ENCODE peak calls at places on chromosomes 1 and 21, in six cellular contexts. G is GM23338; O is CD8-positive, alpha-beta T cell; J is endothelial cell of umbilical vein; V is tibial artery; H is left ventricle myocardium inferior. W is an unnamed sample.

GRCh38 chr1:108053291-108054023 is 88.5 kb upstream of the VAV3 start:
- DNase-seq in V (no peak), J (no peak), H (no peak), O (no peak), G (no peak), W (peak)

GRCh38 chr1:172513480-172513879 is 19.5 kb upstream of the SUCO start:
- DNase-seq in V (no peak), H (no peak), O (no peak), J (no peak), G (no peak), W (no peak)

GRCh38 chr1:31939484-31940329 is 1.5 kb upstream of the PTP4A2 start:
- DNase-seq in V (no peak), O (peak), J (peak), G (peak), H (no peak), W (no peak)

GRCh38 chr1:230515451-230516145 is 89.5 kb upstream of the PGBD5 start:
- DNase-seq in G (peak), H (no peak), J (no peak), O (no peak), V (no peak), W (no peak)

GRCh38 chr21:46080171-46081021 is 17.5 kb upstream of the COL6A2 start:
- DNase-seq in O (no peak), J (no peak), G (no peak), V (peak), H (peak), W (peak)

GRCh38 chr1:111879086-111879485 is 110.4 kb downstream of the KCND3 start:
- DNase-seq in O (no peak), G (no peak), J (no peak), V (no peak), H (no peak), W (no peak)

GRCh38 chr1:77316966-77317365 is 35.1 kb downstream of the AK5 start:
- DNase-seq in J (no peak), O (no peak), V (no peak), G (no peak), H (no peak), W (no peak)

GRCh38 chr1:223712856-223713494 is 636 bp downstream of the CAPN2 start:
- DNase-seq in J (peak), H (peak), V (peak), O (peak), G (no peak), W (peak)

GRCh38 chr1:28775121-28775942 is 36.6 kb upstream of the OPRD1 start:
- DNase-seq in H (peak), V (peak), O (peak), J (peak), G (peak), W (peak)

GRCh38 chr1:221335161-221336101 is 406.5 kb downstream of the DUSP10 start:
- DNase-seq in V (peak), H (peak), J (no peak), G (no peak), O (no peak), W (no peak)

GRCh38 chr1:202122639-202123335 is at the start of gene GPR37L1:
- DNase-seq in H (no peak), V (peak), J (peak), O (no peak), G (peak), W (peak)

GRCh38 chr1:160058087-160058486 is 11.9 kb downstream of the KCNJ10 start:
- DNase-seq in V (no peak), O (no peak), G (peak), H (no peak), J (peak), W (no peak)
- TF ChIP-seq CTCF in V (peak), O (no peak), G (peak), H (peak), J (no peak), W (peak)

DNA sequence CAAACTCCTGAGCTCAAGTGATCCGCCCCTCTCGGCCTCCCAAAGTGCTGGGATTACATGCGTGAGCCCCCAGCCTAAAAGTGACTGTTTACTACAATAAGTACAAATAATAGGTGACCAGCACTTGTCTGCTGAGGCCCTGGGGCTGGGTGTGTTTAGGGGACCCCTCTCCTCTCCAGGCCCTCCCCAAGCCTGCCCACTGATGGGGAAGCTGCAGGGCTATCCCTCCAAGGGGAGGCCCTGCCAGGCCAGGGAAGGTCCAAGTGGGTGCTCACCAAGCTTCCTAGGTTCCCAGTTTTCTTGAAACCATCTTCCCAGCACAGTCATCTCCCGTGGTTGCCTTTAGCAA is 60.7 kb downstream of the H3-3A start:
- DNase-seq in H (no peak), J (no peak), V (no peak), G (no peak), O (no peak), W (no peak)
- H3K4me3 ChIP-seq in H (no peak), J (no peak), V (no peak), G (peak), O (no peak), W (no peak)

GRCh38 chr1:9589719-9590157 is 1.0 kb downstream of the TMEM201 start:
- DNase-seq in G (no peak), V (no peak), J (no peak), H (no peak), O (no peak), W (no peak)
- H3K27ac ChIP-seq in G (no peak), V (peak), J (peak), H (peak), O (peak), W (peak)

DNA sequence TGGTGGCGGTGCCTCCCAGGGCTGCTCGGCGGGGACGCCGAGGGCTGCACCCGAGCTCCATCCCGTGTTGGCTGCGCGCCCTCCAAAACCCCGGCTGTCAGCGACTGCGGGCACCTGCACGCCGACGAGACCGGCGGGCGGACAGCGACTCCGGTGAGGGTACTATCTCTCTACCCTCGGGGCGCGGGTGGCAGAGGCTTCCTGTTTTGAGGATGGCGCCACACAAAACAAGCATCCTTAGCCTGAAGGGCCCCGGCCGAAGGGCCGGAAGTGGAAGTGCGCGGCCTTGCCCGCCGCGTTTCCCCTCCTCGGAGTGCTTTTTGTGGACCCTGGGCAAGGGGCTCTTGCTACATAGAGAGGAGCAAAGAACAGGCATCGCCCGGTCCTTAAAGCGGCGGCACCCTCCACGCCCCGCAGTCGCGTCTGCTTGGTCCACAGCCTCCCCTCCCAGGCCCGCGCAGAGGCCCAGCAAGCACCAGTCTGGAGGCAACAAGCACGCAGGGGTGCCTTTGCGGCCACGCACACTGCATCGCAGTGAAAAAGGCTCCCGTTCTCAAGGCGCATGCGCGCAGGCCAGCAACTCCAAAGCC is 560 bp upstream of the COQ8A start:
- DNase-seq in H (peak), G (peak), V (peak), J (no peak), O (peak), W (peak)
- TF ChIP-seq CTCF in H (no peak), G (no peak), V (no peak), J (no peak), O (no peak), W (no peak)

GRCh38 chr1:26336477-26337205 is 17.3 kb downstream of the CRYBG2 start:
- DNase-seq in V (no peak), G (peak), H (peak), O (peak), J (no peak), W (no peak)
- H3K4me3 ChIP-seq in V (peak), G (peak), H (peak), O (peak), J (peak), W (peak)